ENCODE peak calls at places on chromosomes 1 and 21, in five cellular contexts. N is nucleus accumbens, Q is HFF-Myc, Y is fibroblast of lung, G is NCI-H2171 treated with DMSO at 0.1 percent for 48 hours. U is an unnamed sample.

GRCh38 chr1:66943361-66943969 is 18.7 kb downstream of the MIER1 start:
- DNase-seq in N (no peak), Q (no peak), Y (peak), G (no peak), U (peak)

GRCh38 chr1:48946070-48946469 is 169.4 kb upstream of the BEND5 start:
- DNase-seq in N (no peak), Q (no peak), Y (no peak), G (no peak), U (no peak)

GRCh38 chr1:19260211-19261138 is 8.9 kb downstream of the MRTO4 start:
- DNase-seq in N (no peak), Q (peak), Y (peak), G (no peak), U (peak)

GRCh38 chr1:41342774-41343355 is 18.4 kb upstream of the FOXO6 start:
- DNase-seq in N (no peak), Q (no peak), Y (no peak), G (no peak), U (no peak)

GRCh38 chr1:232950919-232951579 is 638 bp downstream of the NTPCR start:
- DNase-seq in N (no peak), Q (no peak), Y (no peak), G (peak), U (no peak)

GRCh38 chr1:54332781-54333585 is 73.2 kb downstream of the SSBP3 start:
- DNase-seq in N (peak), Q (no peak), Y (no peak), G (no peak), U (no peak)

GRCh38 chr1:221994939-221995338 is 253.1 kb upstream of the DUSP10 start:
- DNase-seq in N (no peak), Q (no peak), Y (peak), G (no peak), U (no peak)

GRCh38 chr1:14140800-14141526 is 441.0 kb downstream of the PRDM2 start:
- DNase-seq in N (peak), Q (no peak), Y (no peak), G (no peak), U (peak)

GRCh38 chr1:26472901-26473845 is 933 bp downstream of the HMGN2 start:
- DNase-seq in N (peak), Q (peak), Y (peak), G (peak), U (peak)

GRCh38 chr21:34526618-34527290 is 14.7 kb upstream of the KCNE1 start:
- DNase-seq in N (no peak), Q (peak), Y (peak), G (no peak), U (peak)

GRCh38 chr1:62294211-62294610 is 25.0 kb downstream of the KANK4 start:
- DNase-seq in N (no peak), Q (no peak), Y (peak), G (peak), U (no peak)

U was measured in fibroblast of the conjunctiva.